ENCODE peak calls at places on chromosomes 11 and 22, in four cellular contexts. One of them, this sample, is unnamed.

GRCh38 chr22:40525250-40525884 is 111.2 kb downstream of the MRTFA start:
- DNase-seq in lower leg skin: no peak
- DNase-seq in H1: no peak
- DNase-seq in body of pancreas: peak
- DNase-seq in this sample: no peak

GRCh38 chr22:19085233-19086043 is 36.8 kb downstream of the DGCR2 start:
- DNase-seq in lower leg skin: peak
- DNase-seq in H1: no peak
- DNase-seq in body of pancreas: no peak
- DNase-seq in this sample: no peak

GRCh38 chr11:111795333-111795985 is 29.3 kb upstream of the PPP2R1B start:
- DNase-seq in lower leg skin: no peak
- DNase-seq in H1: no peak
- DNase-seq in body of pancreas: peak
- DNase-seq in this sample: no peak

GRCh38 chr11:2762031-2762380 is 62.2 kb upstream of the KCNQ1OT1 start:
- DNase-seq in lower leg skin: peak
- DNase-seq in H1: no peak
- DNase-seq in body of pancreas: no peak
- DNase-seq in this sample: peak

GRCh38 chr22:27970596-27971220 is 51.7 kb upstream of the PITPNB start:
- DNase-seq in lower leg skin: no peak
- DNase-seq in H1: no peak
- DNase-seq in body of pancreas: no peak
- DNase-seq in this sample: no peak

GRCh38 chr11:64692764-64693331 is 30.1 kb downstream of the NRXN2 start:
- DNase-seq in lower leg skin: no peak
- DNase-seq in H1: no peak
- DNase-seq in body of pancreas: no peak
- DNase-seq in this sample: no peak

GRCh38 chr22:49779853-49780271 is 47.8 kb downstream of the BRD1 start:
- DNase-seq in lower leg skin: no peak
- DNase-seq in H1: no peak
- DNase-seq in body of pancreas: no peak
- DNase-seq in this sample: no peak

GRCh38 chr22:48749555-48750227 is 1078.0 kb downstream of the BRD1 start:
- DNase-seq in lower leg skin: peak
- DNase-seq in H1: no peak
- DNase-seq in body of pancreas: no peak
- DNase-seq in this sample: no peak

GRCh38 chr22:20758688-20759087 is 15.2 kb upstream of the SERPIND1 start:
- DNase-seq in lower leg skin: no peak
- DNase-seq in H1: no peak
- DNase-seq in body of pancreas: no peak
- DNase-seq in this sample: no peak

GRCh38 chr11:28659716-28660348 is 551.6 kb downstream of the METTL15 start:
- DNase-seq in lower leg skin: no peak
- DNase-seq in H1: no peak
- DNase-seq in body of pancreas: no peak
- DNase-seq in this sample: no peak

GRCh38 chr11:33490842-33491370 is 209.7 kb downstream of the C11orf91 start:
- DNase-seq in lower leg skin: no peak
- DNase-seq in H1: no peak
- DNase-seq in body of pancreas: no peak
- DNase-seq in this sample: no peak

GRCh38 chr11:83008581-83008923 is 63.1 kb downstream of the RAB30 start:
- DNase-seq in lower leg skin: no peak
- DNase-seq in H1: no peak
- DNase-seq in body of pancreas: no peak
- DNase-seq in this sample: no peak

GRCh38 chr11:80362578-80362977 is 921.7 kb upstream of the TENM4 start:
- DNase-seq in lower leg skin: no peak
- DNase-seq in H1: no peak
- DNase-seq in body of pancreas: no peak
- DNase-seq in this sample: no peak

GRCh38 chr22:17035246-17035645 is 27.2 kb upstream of the GAB4 start:
- DNase-seq in lower leg skin: no peak
- DNase-seq in H1: no peak
- DNase-seq in body of pancreas: no peak
- DNase-seq in this sample: no peak

GRCh38 chr11:64447717-64448598 is 89.0 kb downstream of the RPS6KA4 start:
- DNase-seq in lower leg skin: no peak
- DNase-seq in H1: no peak
- DNase-seq in body of pancreas: peak
- DNase-seq in this sample: no peak

GRCh38 chr11:134730596-134731538 is 318.8 kb upstream of the B3GAT1 start:
- DNase-seq in lower leg skin: peak
- DNase-seq in H1: no peak
- DNase-seq in body of pancreas: no peak
- DNase-seq in this sample: no peak

GRCh38 chr11:14974021-14974698 is 2.0 kb upstream of the CALCA start:
- DNase-seq in lower leg skin: no peak
- DNase-seq in H1: no peak
- DNase-seq in body of pancreas: no peak
- DNase-seq in this sample: no peak

GRCh38 chr11:65439331-65440181 is 17.0 kb downstream of the NEAT1 start:
- DNase-seq in lower leg skin: peak
- DNase-seq in H1: no peak
- DNase-seq in body of pancreas: no peak
- DNase-seq in this sample: no peak

GRCh38 chr22:17699696-17700330 is 61.3 kb downstream of the BCL2L13 start:
- DNase-seq in lower leg skin: no peak
- DNase-seq in H1: no peak
- DNase-seq in body of pancreas: no peak
- DNase-seq in this sample: no peak

GRCh38 chr11:121231576-121232278 is 60.8 kb upstream of the SC5D start:
- DNase-seq in lower leg skin: no peak
- DNase-seq in H1: no peak
- DNase-seq in body of pancreas: peak
- DNase-seq in this sample: no peak

GRCh38 chr11:64835616-64836447 is 8.6 kb downstream of the CDC42BPG start:
- DNase-seq in lower leg skin: no peak
- DNase-seq in H1: no peak
- DNase-seq in body of pancreas: no peak
- DNase-seq in this sample: no peak

GRCh38 chr11:117192401-117192875 is 6.7 kb upstream of the TAGLN start:
- DNase-seq in lower leg skin: no peak
- DNase-seq in H1: no peak
- DNase-seq in body of pancreas: no peak
- DNase-seq in this sample: no peak

GRCh38 chr11:44309483-44310197 is at the start of gene ALX4:
- DNase-seq in lower leg skin: no peak
- DNase-seq in H1: no peak
- DNase-seq in body of pancreas: peak
- DNase-seq in this sample: no peak

GRCh38 chr11:131612576-131612975 is 242.2 kb downstream of the NTM start:
- DNase-seq in lower leg skin: no peak
- DNase-seq in H1: no peak
- DNase-seq in body of pancreas: no peak
- DNase-seq in this sample: no peak

GRCh38 chr11:16604784-16605439 is 133.5 kb upstream of the C11orf58 start:
- DNase-seq in lower leg skin: peak
- DNase-seq in H1: no peak
- DNase-seq in body of pancreas: peak
- DNase-seq in this sample: peak

GRCh38 chr11:134858783-134859480 is 446.9 kb upstream of the B3GAT1 start:
- DNase-seq in lower leg skin: peak
- DNase-seq in H1: no peak
- DNase-seq in body of pancreas: no peak
- DNase-seq in this sample: no peak

GRCh38 chr11:116650052-116650451 is 122.7 kb downstream of the BUD13 start:
- DNase-seq in lower leg skin: peak
- DNase-seq in H1: no peak
- DNase-seq in body of pancreas: no peak
- DNase-seq in this sample: no peak

GRCh38 chr22:19530751-19531150 is 6.5 kb upstream of the CLDN5 start:
- DNase-seq in lower leg skin: peak
- DNase-seq in H1: no peak
- DNase-seq in body of pancreas: no peak
- DNase-seq in this sample: no peak

GRCh38 chr11:93494341-93494740 is 48.9 kb downstream of the SMCO4 start:
- DNase-seq in lower leg skin: no peak
- DNase-seq in H1: no peak
- DNase-seq in body of pancreas: no peak
- DNase-seq in this sample: no peak

GRCh38 chr11:76408171-76408965 is 27.2 kb downstream of the GVQW3 start:
- DNase-seq in lower leg skin: no peak
- DNase-seq in H1: no peak
- DNase-seq in body of pancreas: no peak
- DNase-seq in this sample: no peak

GRCh38 chr22:41742918-41743317 is 43.6 kb downstream of the MEI1 start:
- DNase-seq in lower leg skin: no peak
- DNase-seq in H1: no peak
- DNase-seq in body of pancreas: no peak
- DNase-seq in this sample: no peak

GRCh38 chr11:69660001-69660500 is 15.1 kb downstream of the LTO1 start:
- DNase-seq in lower leg skin: no peak
- DNase-seq in H1: no peak
- DNase-seq in body of pancreas: no peak
- DNase-seq in this sample: no peak

GRCh38 chr11:60855726-60856633 is at the start of gene PTGDR2:
- DNase-seq in lower leg skin: no peak
- DNase-seq in H1: no peak
- DNase-seq in body of pancreas: no peak
- DNase-seq in this sample: no peak

GRCh38 chr11:88337342-88338222 is at the start of gene CTSC:
- DNase-seq in lower leg skin: peak
- DNase-seq in H1: peak
- DNase-seq in body of pancreas: peak
- DNase-seq in this sample: peak
- TF ChIP-seq POLR2A in lower leg skin: no peak
- TF ChIP-seq POLR2A in H1: peak
- TF ChIP-seq POLR2A in body of pancreas: peak
- TF ChIP-seq POLR2A in this sample: peak

GRCh38 chr22:26643368-26644100 is 13.9 kb upstream of the MIAT start:
- DNase-seq in lower leg skin: no peak
- DNase-seq in H1: no peak
- DNase-seq in body of pancreas: no peak
- DNase-seq in this sample: no peak

GRCh38 chr22:26646158-26646557 is 11.2 kb upstream of the MIAT start:
- DNase-seq in lower leg skin: no peak
- DNase-seq in H1: no peak
- DNase-seq in body of pancreas: no peak
- DNase-seq in this sample: no peak

GRCh38 chr22:26648011-26648497 is 9.3 kb upstream of the MIAT start:
- DNase-seq in lower leg skin: no peak
- DNase-seq in H1: peak
- DNase-seq in body of pancreas: no peak
- DNase-seq in this sample: no peak

DNA sequence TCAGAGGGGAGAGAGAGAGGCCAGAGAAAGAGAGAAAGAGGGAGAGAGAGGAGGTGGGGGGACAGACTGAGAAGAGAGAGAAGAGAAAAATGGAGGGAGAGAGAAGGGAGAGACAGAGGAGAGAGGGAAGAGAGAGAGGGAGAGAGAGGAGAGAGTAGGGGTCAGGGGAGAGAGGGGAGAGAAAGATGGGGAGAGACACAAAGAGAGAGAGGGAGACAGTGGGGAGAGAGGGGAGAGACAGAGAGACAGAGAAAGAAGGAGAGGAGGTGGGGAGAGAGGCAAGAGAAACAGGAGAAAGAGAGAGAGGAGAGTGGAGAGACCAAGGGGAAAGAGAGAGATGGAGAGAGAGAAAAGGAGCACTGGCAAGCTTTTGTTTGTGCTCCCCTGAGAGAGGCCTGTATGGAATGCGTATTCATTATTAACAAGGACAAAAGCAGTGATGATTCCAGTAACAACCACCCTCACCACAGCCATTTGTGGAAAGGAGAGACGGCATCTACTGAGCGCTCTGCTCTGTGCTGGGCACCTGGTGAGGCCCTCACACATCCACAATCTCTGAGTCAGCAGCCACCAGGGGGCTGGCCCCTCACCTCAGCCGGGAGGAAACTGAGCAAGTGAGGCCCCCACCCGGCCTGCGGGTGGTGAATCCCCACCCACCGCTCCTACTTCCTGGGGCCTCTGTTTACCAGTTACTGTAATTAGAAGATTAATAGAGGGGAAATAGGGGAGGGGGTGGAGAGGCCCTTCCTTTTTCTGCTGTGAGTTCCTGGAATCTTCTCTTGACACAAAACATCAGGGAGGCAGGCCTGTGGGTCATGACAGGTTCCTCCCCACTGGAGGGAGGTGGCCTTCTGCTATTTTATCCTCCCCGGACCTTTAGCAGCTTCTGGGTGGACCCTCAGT is 14.7 kb upstream of the MIAT start:
- DNase-seq in lower leg skin: no peak
- DNase-seq in H1: no peak
- DNase-seq in body of pancreas: no peak
- DNase-seq in this sample: no peak
- H3K4me3 ChIP-seq in lower leg skin: no peak
- H3K4me3 ChIP-seq in H1: no peak
- H3K4me3 ChIP-seq in body of pancreas: no peak
- H3K4me3 ChIP-seq in this sample: no peak

DNA sequence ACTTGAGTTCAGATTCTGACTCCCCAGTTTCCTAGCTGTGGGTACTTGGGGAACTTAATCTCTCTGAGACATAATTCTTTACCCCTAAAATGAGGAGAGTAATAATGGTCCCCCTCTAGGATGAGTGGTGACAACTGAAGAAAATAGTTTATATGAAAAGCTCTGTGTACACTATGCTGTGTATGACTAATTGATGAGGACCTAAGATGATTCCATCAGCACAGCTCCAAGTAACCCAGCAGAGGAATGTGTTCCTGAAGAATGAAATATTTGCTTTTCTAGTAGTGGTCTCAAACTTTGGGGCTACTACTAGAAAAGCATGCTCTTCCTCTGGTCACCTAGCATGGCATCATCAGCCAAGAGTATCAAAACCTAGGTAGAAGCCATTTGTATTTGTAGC is 217.3 kb upstream of the NARS2 start:
- DNase-seq in lower leg skin: no peak
- DNase-seq in H1: no peak
- DNase-seq in body of pancreas: no peak
- DNase-seq in this sample: no peak
- TF ChIP-seq POLR2A in lower leg skin: no peak
- TF ChIP-seq POLR2A in H1: no peak
- TF ChIP-seq POLR2A in body of pancreas: no peak
- TF ChIP-seq POLR2A in this sample: no peak

DNA sequence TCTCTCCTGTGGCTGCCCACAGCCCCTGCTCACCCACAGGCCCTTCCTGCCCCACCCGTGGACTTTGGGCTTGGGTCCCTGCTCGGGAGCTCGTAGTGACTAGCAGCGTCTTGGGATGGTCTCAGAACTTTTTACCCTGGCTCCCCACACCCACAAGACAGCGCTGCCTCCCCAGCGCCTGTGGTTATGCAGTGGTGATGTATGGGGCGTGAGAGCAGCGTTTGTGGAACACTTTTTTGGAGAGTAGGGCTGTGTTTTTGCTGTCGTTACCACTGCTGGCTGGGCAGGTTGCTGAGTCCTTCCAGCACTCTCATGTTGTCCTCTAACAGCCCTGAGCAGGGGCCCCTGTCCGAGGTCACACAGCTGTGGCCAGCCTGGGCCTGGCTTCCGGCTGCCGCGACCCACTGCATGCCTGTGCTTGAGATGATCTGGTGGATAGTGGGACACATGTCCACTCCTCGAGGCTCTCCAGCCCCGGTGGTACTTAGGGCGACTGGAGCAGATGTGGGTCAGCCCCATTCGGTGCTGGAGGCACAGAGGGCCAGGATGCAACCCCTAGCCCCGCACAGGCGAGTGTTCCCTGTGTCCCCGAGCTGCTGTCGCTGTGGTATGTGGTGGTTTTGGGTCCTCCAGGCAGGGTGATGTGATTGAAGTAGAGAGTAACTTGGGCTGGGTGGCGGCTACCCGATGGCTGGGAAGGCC is 7.1 kb upstream of the GRAMD4 start:
- DNase-seq in lower leg skin: no peak
- DNase-seq in H1: no peak
- DNase-seq in body of pancreas: no peak
- DNase-seq in this sample: no peak
- H3K4me3 ChIP-seq in lower leg skin: no peak
- H3K4me3 ChIP-seq in H1: no peak
- H3K4me3 ChIP-seq in body of pancreas: no peak
- H3K4me3 ChIP-seq in this sample: peak

This sample was measured in tibial nerve.